ENCODE peak calls at places on chromosomes 2 and 18, in six cellular contexts. B, C, O, M, D and J are unnamed samples.
A peak's percentile ranks its signal among the peaks of the same experiment; 100 is the strongest.

GRCh38 chr18:34600118-34600517 is 110.0 kb upstream of the DTNA start:
- DNase-seq in B (no peak), C (no peak), O (no peak), M (no peak), D (peak; percentile 4), J (no peak)

GRCh38 chr2:105744091-105744908 is 412 bp upstream of the NCK2 start:
- DNase-seq in B (peak; percentile 64), C (peak; percentile 32), O (no peak), M (no peak), D (peak; percentile 68), J (peak; percentile 57)

GRCh38 chr2:169911119-169911518 is 83.9 kb downstream of the UBR3 start:
- DNase-seq in B (no peak), C (no peak), O (no peak), M (no peak), D (no peak), J (no peak)

GRCh38 chr18:1458547-1458946 is 553.9 kb downstream of the ADCYAP1 start:
- DNase-seq in B (no peak), C (no peak), O (no peak), M (no peak), D (no peak), J (no peak)

GRCh38 chr2:129912871-129913694 is 66.4 kb upstream of the RAB6C start:
- DNase-seq in B (no peak), C (no peak), O (no peak), M (no peak), D (no peak), J (no peak)

GRCh38 chr18:59910967-59911366 is 11.2 kb downstream of the PMAIP1 start:
- DNase-seq in B (no peak), C (no peak), O (no peak), M (no peak), D (no peak), J (no peak)

GRCh38 chr2:28296243-28296642 is 96.4 kb upstream of the FOSL2 start:
- DNase-seq in B (no peak), C (no peak), O (no peak), M (no peak), D (no peak), J (no peak)

GRCh38 chr2:168336786-168337388 is 89.5 kb upstream of the STK39 start:
- DNase-seq in B (peak; percentile 75), C (no peak), O (no peak), M (no peak), D (no peak), J (peak; percentile 33)

GRCh38 chr2:175253871-175254270 is 72.4 kb upstream of the ATP5MC3 start:
- DNase-seq in B (no peak), C (no peak), O (no peak), M (no peak), D (no peak), J (no peak)

GRCh38 chr2:100588071-100588786 is 25.4 kb downstream of the PDCL3 start:
- DNase-seq in B (no peak), C (no peak), O (peak; percentile 16), M (peak; percentile 33), D (peak; percentile 82), J (no peak)

GRCh38 chr2:124983595-124983994 is 958.5 kb downstream of the CNTNAP5 start:
- DNase-seq in B (no peak), C (no peak), O (no peak), M (no peak), D (peak; percentile 24), J (no peak)

GRCh38 chr2:61961231-61961901 is 55.9 kb downstream of the COMMD1 start:
- DNase-seq in B (no peak), C (no peak), O (no peak), M (no peak), D (no peak), J (no peak)

GRCh38 chr18:73962251-73962650 is 185.4 kb downstream of the FBXO15 start:
- DNase-seq in B (no peak), C (peak; percentile 28), O (no peak), M (peak; percentile 88), D (no peak), J (no peak)

GRCh38 chr18:79749251-79750191 is 48.2 kb upstream of the KCNG2 start:
- DNase-seq in B (no peak), C (no peak), O (no peak), M (no peak), D (peak; percentile 74), J (no peak)

GRCh38 chr2:226971770-226972169 is 135.9 kb downstream of the RHBDD1 start:
- DNase-seq in B (no peak), C (no peak), O (no peak), M (no peak), D (no peak), J (no peak)

GRCh38 chr2:238107525-238108422 is 7.6 kb downstream of the ESPNL start:
- DNase-seq in B (no peak), C (no peak), O (no peak), M (no peak), D (no peak), J (no peak)

GRCh38 chr2:221533299-221533698 is 38.8 kb downstream of the EPHA4 start:
- DNase-seq in B (no peak), C (no peak), O (no peak), M (no peak), D (no peak), J (no peak)

GRCh38 chr2:169513926-169514325 is 4.4 kb downstream of the KLHL41 start:
- DNase-seq in B (no peak), C (no peak), O (no peak), M (no peak), D (peak; percentile 8), J (no peak)

GRCh38 chr2:114160263-114161001 is 270.5 kb downstream of the ACTR3 start:
- DNase-seq in B (no peak), C (no peak), O (no peak), M (no peak), D (no peak), J (no peak)

GRCh38 chr2:220432645-220433044 is 805.2 kb downstream of the SLC4A3 start:
- DNase-seq in B (no peak), C (no peak), O (no peak), M (no peak), D (no peak), J (no peak)

GRCh38 chr2:151085101-151085640 is 176.5 kb downstream of the RBM43 start:
- DNase-seq in B (no peak), C (no peak), O (peak; percentile 73), M (peak; percentile 72), D (no peak), J (no peak)

GRCh38 chr18:28666216-28666615 is 489.3 kb upstream of the CDH2 start:
- DNase-seq in B (no peak), C (no peak), O (no peak), M (no peak), D (peak; percentile 38), J (no peak)

GRCh38 chr2:37644191-37644590 is 27.3 kb downstream of the CDC42EP3 start:
- DNase-seq in B (no peak), C (peak; percentile 21), O (no peak), M (no peak), D (no peak), J (no peak)

GRCh38 chr2:2567776-2568175 is 236.7 kb upstream of the MYT1L start:
- DNase-seq in B (no peak), C (no peak), O (no peak), M (no peak), D (no peak), J (no peak)

GRCh38 chr18:9750606-9751304 is 42.7 kb downstream of the RAB31 start:
- DNase-seq in B (no peak), C (peak; percentile 82), O (no peak), M (no peak), D (no peak), J (no peak)

GRCh38 chr2:42132066-42132965 is 36.8 kb upstream of the EML4 start:
- DNase-seq in B (no peak), C (no peak), O (peak; percentile 63), M (no peak), D (peak; percentile 80), J (no peak)

GRCh38 chr18:28175047-28175929 is 1.6 kb downstream of the CDH2 start:
- DNase-seq in B (no peak), C (no peak), O (no peak), M (no peak), D (peak; percentile 69), J (peak; percentile 21)

GRCh38 chr18:44818668-44819403 is 138.1 kb downstream of the SETBP1 start:
- DNase-seq in B (no peak), C (no peak), O (no peak), M (no peak), D (no peak), J (no peak)

GRCh38 chr2:135742307-135742838 is 718 bp downstream of the UBXN4 start:
- DNase-seq in B (peak; percentile 39), C (peak; percentile 66), O (peak; percentile 21), M (no peak), D (peak; percentile 58), J (peak; percentile 15)

GRCh38 chr2:18047896-18048657 is 169.6 kb downstream of the KCNS3 start:
- DNase-seq in B (no peak), C (no peak), O (peak; percentile 53), M (peak; percentile 31), D (peak; percentile 55), J (no peak)

GRCh38 chr2:195662138-195662537 is 5.1 kb downstream of the SLC39A10 start:
- DNase-seq in B (no peak), C (peak; percentile 44), O (no peak), M (no peak), D (no peak), J (no peak)

GRCh38 chr2:161246301-161246700 is 61.9 kb upstream of the PSMD14 start:
- DNase-seq in B (no peak), C (no peak), O (no peak), M (no peak), D (no peak), J (no peak)

GRCh38 chr2:100821255-100821912 is 1.4 kb downstream of the NPAS2 start:
- DNase-seq in B (no peak), C (no peak), O (no peak), M (no peak), D (peak; percentile 39), J (no peak)

GRCh38 chr2:241956521-241957110 is 87.1 kb downstream of the RTP5 start:
- DNase-seq in B (no peak), C (no peak), O (no peak), M (no peak), D (no peak), J (no peak)

GRCh38 chr2:37306024-37306423 is 18.6 kb downstream of the PRKD3 start:
- DNase-seq in B (peak; percentile 29), C (no peak), O (no peak), M (no peak), D (no peak), J (peak; percentile 91)

GRCh38 chr2:173191601-173192000 is 116.0 kb downstream of the MAP3K20 start:
- DNase-seq in B (no peak), C (no peak), O (no peak), M (no peak), D (no peak), J (no peak)

GRCh38 chr2:47554311-47554905 is 151.5 kb downstream of the MSH2 start:
- DNase-seq in B (no peak), C (peak; percentile 93), O (no peak), M (no peak), D (no peak), J (no peak)

GRCh38 chr2:99867690-99868089 is 274.7 kb downstream of the AFF3 start:
- DNase-seq in B (no peak), C (peak; percentile 41), O (no peak), M (no peak), D (peak; percentile 52), J (no peak)